ENCODE peak calls at places on chromosome 5, in five cellular contexts. One of them, this sample, is unnamed.

GRCh38 chr5:174553556-174553955 is 170.8 kb upstream of the MSX2 start:
- DNase-seq in ovary: no peak
- DNase-seq in PC-9: no peak
- DNase-seq in aorta: peak; percentile 94
- DNase-seq in mammary epithelial cell: no peak
- DNase-seq in this sample: no peak

GRCh38 chr5:135238622-135239460 is 160.2 kb downstream of the MACROH2A1 start:
- DNase-seq in aorta: no peak
- DNase-seq in PC-9: no peak
- DNase-seq in ovary: no peak
- DNase-seq in mammary epithelial cell: no peak
- DNase-seq in this sample: no peak

GRCh38 chr5:10860645-10861455 is 99.8 kb upstream of the DAP start:
- DNase-seq in ovary: no peak
- DNase-seq in PC-9: no peak
- DNase-seq in aorta: no peak
- DNase-seq in mammary epithelial cell: no peak
- DNase-seq in this sample: no peak

GRCh38 chr5:154962494-154962893 is 21.6 kb downstream of the MRPL22 start:
- DNase-seq in ovary: no peak
- DNase-seq in mammary epithelial cell: peak; percentile 88
- DNase-seq in aorta: no peak
- DNase-seq in PC-9: no peak
- DNase-seq in this sample: peak; percentile 80

GRCh38 chr5:141654298-141654697 is 3.1 kb upstream of the FCHSD1 start:
- DNase-seq in aorta: no peak
- DNase-seq in ovary: no peak
- DNase-seq in PC-9: no peak
- DNase-seq in mammary epithelial cell: no peak
- DNase-seq in this sample: no peak

GRCh38 chr5:43041669-43042175 is 1.6 kb upstream of the ANXA2R start:
- DNase-seq in PC-9: peak; percentile 74
- DNase-seq in ovary: no peak
- DNase-seq in mammary epithelial cell: peak; percentile 77
- DNase-seq in aorta: peak; percentile 78
- DNase-seq in this sample: no peak

GRCh38 chr5:67802766-67803165 is 412.8 kb upstream of the PIK3R1 start:
- DNase-seq in aorta: no peak
- DNase-seq in PC-9: no peak
- DNase-seq in ovary: no peak
- DNase-seq in mammary epithelial cell: no peak
- DNase-seq in this sample: no peak

GRCh38 chr5:32109236-32109635 is 64.9 kb downstream of the GOLPH3 start:
- DNase-seq in aorta: no peak
- DNase-seq in mammary epithelial cell: no peak
- DNase-seq in PC-9: no peak
- DNase-seq in ovary: no peak
- DNase-seq in this sample: no peak

GRCh38 chr5:113199122-113199905 is 222.7 kb downstream of the DCP2 start:
- DNase-seq in ovary: no peak
- DNase-seq in PC-9: no peak
- DNase-seq in mammary epithelial cell: peak; percentile 31
- DNase-seq in aorta: no peak
- DNase-seq in this sample: no peak

DNA sequence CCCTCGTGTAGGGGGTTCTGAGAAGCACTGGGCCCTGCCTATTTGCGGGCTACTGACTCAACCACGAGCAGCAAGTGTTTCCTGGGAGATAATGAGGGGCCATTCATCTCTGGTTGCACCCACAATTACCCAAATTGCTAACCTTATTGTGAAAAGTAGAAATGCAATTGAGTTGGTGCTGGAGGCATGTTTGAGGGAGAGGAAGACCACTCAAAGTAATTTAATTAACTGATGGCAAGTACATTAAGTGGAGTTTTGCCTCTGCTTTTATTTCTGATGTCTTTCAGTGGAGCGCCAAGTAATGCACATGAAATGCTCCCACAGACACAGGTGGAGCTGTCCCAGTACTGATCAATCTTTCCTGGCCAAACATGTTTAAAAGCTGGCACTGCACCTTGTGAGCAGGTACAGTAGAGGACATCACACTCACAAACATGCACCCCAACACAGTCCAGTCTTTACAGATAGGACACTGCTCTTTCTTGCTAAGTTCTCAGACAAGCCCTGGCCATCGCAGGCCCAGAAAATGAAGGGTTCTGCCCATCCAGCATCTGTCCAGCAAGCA is 195.4 kb downstream of the HSPA4 start:
- DNase-seq in PC-9: no peak
- DNase-seq in ovary: no peak
- DNase-seq in aorta: no peak
- DNase-seq in mammary epithelial cell: no peak
- DNase-seq in this sample: no peak
- H3K4me1 ChIP-seq in PC-9: peaks cover 33% of the 10 kb centered on the region
- H3K4me1 ChIP-seq in ovary: no peaks in the 10 kb centered on the region
- H3K4me1 ChIP-seq in aorta: no peaks in the 10 kb centered on the region
- H3K4me1 ChIP-seq in mammary epithelial cell: peaks cover 33% of the 10 kb centered on the region
- H3K4me1 ChIP-seq in this sample: peaks cover 12% of the 10 kb centered on the region

GRCh38 chr5:172110921-172111873 is 76.8 kb downstream of the STK10 start:
- DNase-seq in ovary: no peak
- DNase-seq in PC-9: peak; percentile 42
- DNase-seq in aorta: peak; percentile 73
- DNase-seq in mammary epithelial cell: peak; percentile 80
- DNase-seq in this sample: peak; percentile 69

GRCh38 chr5:172107606-172108005 is 80.4 kb downstream of the STK10 start:
- DNase-seq in PC-9: peak; percentile 50
- DNase-seq in aorta: no peak
- DNase-seq in mammary epithelial cell: peak; percentile 46
- DNase-seq in ovary: no peak
- DNase-seq in this sample: peak; percentile 33

GRCh38 chr5:172109749-172110148 is 78.3 kb downstream of the STK10 start:
- DNase-seq in aorta: no peak
- DNase-seq in PC-9: no peak
- DNase-seq in ovary: no peak
- DNase-seq in mammary epithelial cell: no peak
- DNase-seq in this sample: no peak

GRCh38 chr5:172113036-172113435 is 75.0 kb downstream of the STK10 start:
- DNase-seq in PC-9: no peak
- DNase-seq in aorta: no peak
- DNase-seq in mammary epithelial cell: no peak
- DNase-seq in ovary: no peak
- DNase-seq in this sample: no peak

GRCh38 chr5:172110260-172110815 is 77.7 kb downstream of the STK10 start:
- DNase-seq in ovary: no peak
- DNase-seq in PC-9: no peak
- DNase-seq in aorta: no peak
- DNase-seq in mammary epithelial cell: no peak
- DNase-seq in this sample: no peak
- H3K27ac ChIP-seq in ovary: no peak overlapping the region
- H3K27ac ChIP-seq in PC-9: no peak overlapping the region
- H3K27ac ChIP-seq in aorta: no peak overlapping the region
- H3K27ac ChIP-seq in mammary epithelial cell: peak overlapping the region; percentile 69
- H3K27ac ChIP-seq in this sample: peak overlapping the region; percentile 56

GRCh38 chr5:66009277-66009676 is 82.9 kb downstream of the ERBIN start:
- DNase-seq in PC-9: no peak
- DNase-seq in mammary epithelial cell: no peak
- DNase-seq in aorta: no peak
- DNase-seq in ovary: no peak
- DNase-seq in this sample: no peak

GRCh38 chr5:66010476-66010875 is 84.1 kb downstream of the ERBIN start:
- DNase-seq in aorta: no peak
- DNase-seq in ovary: no peak
- DNase-seq in mammary epithelial cell: peak; percentile 64
- DNase-seq in PC-9: no peak
- DNase-seq in this sample: peak; percentile 14

GRCh38 chr5:66015296-66015960 is 89.1 kb downstream of the ERBIN start:
- DNase-seq in ovary: no peak
- DNase-seq in mammary epithelial cell: no peak
- DNase-seq in PC-9: no peak
- DNase-seq in aorta: no peak
- DNase-seq in this sample: no peak

GRCh38 chr5:66013906-66014305 is 87.5 kb downstream of the ERBIN start:
- DNase-seq in PC-9: no peak
- DNase-seq in ovary: no peak
- DNase-seq in mammary epithelial cell: no peak
- DNase-seq in aorta: no peak
- DNase-seq in this sample: no peak

DNA sequence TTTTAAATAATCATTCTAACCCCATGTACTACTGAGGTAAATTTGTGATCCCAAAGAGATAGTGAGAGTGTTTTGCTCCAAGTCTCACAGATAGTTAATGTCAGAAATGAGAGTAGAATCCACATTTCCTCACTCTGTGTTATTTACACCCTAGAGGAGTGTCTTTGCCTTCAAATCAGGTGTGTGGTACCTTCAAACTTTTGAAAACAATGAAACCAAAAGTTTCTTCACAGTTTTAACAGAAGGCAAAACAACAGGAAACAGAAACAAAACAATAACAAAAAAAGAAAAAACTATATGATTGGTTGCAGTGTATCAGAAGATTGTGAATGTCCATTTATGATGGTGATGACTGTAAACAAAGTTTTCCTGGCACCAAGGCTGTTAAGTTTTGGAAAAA is 85.9 kb downstream of the ERBIN start:
- DNase-seq in mammary epithelial cell: no peak
- DNase-seq in PC-9: no peak
- DNase-seq in aorta: no peak
- DNase-seq in ovary: no peak
- DNase-seq in this sample: no peak
- H3K4me1 ChIP-seq in mammary epithelial cell: peaks cover 5% of the 10 kb centered on the region
- H3K4me1 ChIP-seq in PC-9: no peaks in the 10 kb centered on the region
- H3K4me1 ChIP-seq in aorta: no peaks in the 10 kb centered on the region
- H3K4me1 ChIP-seq in ovary: peaks cover 2% of the 10 kb centered on the region
- H3K4me1 ChIP-seq in this sample: peaks cover 4% of the 10 kb centered on the region

GRCh38 chr5:9045946-9046345 is 499.9 kb downstream of the SEMA5A start:
- DNase-seq in mammary epithelial cell: no peak
- DNase-seq in ovary: no peak
- DNase-seq in aorta: no peak
- DNase-seq in PC-9: no peak
- DNase-seq in this sample: no peak
- H3K27ac ChIP-seq in mammary epithelial cell: peak overlapping the region; percentile 82
- H3K27ac ChIP-seq in ovary: no peak overlapping the region
- H3K27ac ChIP-seq in aorta: no peak overlapping the region
- H3K27ac ChIP-seq in PC-9: peak overlapping the region; percentile 88
- H3K27ac ChIP-seq in this sample: peak overlapping the region; percentile 99

GRCh38 chr5:17248999-17249634 is 31.7 kb downstream of the BASP1 start:
- DNase-seq in mammary epithelial cell: peak; percentile 96
- DNase-seq in aorta: peak; percentile 54
- DNase-seq in ovary: no peak
- DNase-seq in PC-9: peak; percentile 59
- DNase-seq in this sample: peak; percentile 96
- H3K4me1 ChIP-seq in mammary epithelial cell: peaks cover 39% of the 10 kb centered on the region
- H3K4me1 ChIP-seq in aorta: peaks cover 3% of the 10 kb centered on the region
- H3K4me1 ChIP-seq in ovary: peaks cover 3% of the 10 kb centered on the region
- H3K4me1 ChIP-seq in PC-9: peaks cover 46% of the 10 kb centered on the region
- H3K4me1 ChIP-seq in this sample: peaks cover 41% of the 10 kb centered on the region

GRCh38 chr5:56410696-56411095 is 177.6 kb upstream of the ANKRD55 start:
- DNase-seq in PC-9: no peak
- DNase-seq in aorta: no peak
- DNase-seq in mammary epithelial cell: no peak
- DNase-seq in ovary: no peak
- DNase-seq in this sample: peak; percentile 12
- H3K27ac ChIP-seq in PC-9: no peak overlapping the region
- H3K27ac ChIP-seq in aorta: no peak overlapping the region
- H3K27ac ChIP-seq in mammary epithelial cell: no peak overlapping the region
- H3K27ac ChIP-seq in ovary: no peak overlapping the region
- H3K27ac ChIP-seq in this sample: no peak overlapping the region